ENCODE peak calls at places on chromosome 18, in five cellular contexts. E is foreskin fibroblast, U is bronchial epithelial cell, K is H7, P is GM06990. V is an unnamed sample.

GRCh38 chr18:5515007-5515744 is 28.6 kb downstream of the EPB41L3 start:
- DNase-seq in P (no peak), K (no peak), E (no peak), U (no peak), V (no peak)

GRCh38 chr18:10797882-10798281 is 272.1 kb downstream of the NAPG start:
- DNase-seq in K (peak), U (no peak), E (no peak), P (no peak), V (no peak)

GRCh38 chr18:45671366-45671765 is 52.6 kb upstream of the SLC14A1 start:
- DNase-seq in K (no peak), U (no peak), E (no peak), P (no peak), V (no peak)

GRCh38 chr18:12531747-12532146 is 124.0 kb downstream of the PRELID3A start:
- DNase-seq in K (no peak), U (no peak), E (peak), P (no peak), V (no peak)

GRCh38 chr18:73043231-73044000 is 175.6 kb upstream of the NETO1 start:
- DNase-seq in U (no peak), P (no peak), K (no peak), E (no peak), V (no peak)

GRCh38 chr18:76445741-76446232 is 49.3 kb downstream of the ZNF516 start:
- DNase-seq in U (no peak), E (peak), P (no peak), K (no peak), V (peak)

GRCh38 chr18:74963820-74964446 is 245.0 kb downstream of the PTGR3 start:
- DNase-seq in U (peak), E (peak), K (peak), P (no peak), V (no peak)

GRCh38 chr18:33928226-33928625 is 296.5 kb downstream of the NOL4 start:
- DNase-seq in K (no peak), P (no peak), U (no peak), E (peak), V (no peak)

GRCh38 chr18:7038330-7038846 is 79.2 kb downstream of the LAMA1 start:
- DNase-seq in E (peak), U (peak), K (peak), P (no peak), V (peak)

GRCh38 chr18:60534539-60534938 is 162.0 kb upstream of the MC4R start:
- DNase-seq in E (peak), P (no peak), U (peak), K (no peak), V (no peak)

GRCh38 chr18:72605350-72605749 is 61.2 kb upstream of the CBLN2 start:
- DNase-seq in K (no peak), U (no peak), E (no peak), P (no peak), V (no peak)

GRCh38 chr18:13530879-13531387 is 195.4 kb downstream of the FAM210A start:
- DNase-seq in U (peak), K (peak), P (no peak), E (peak), V (peak)

GRCh38 chr18:37452697-37453385 is 112.8 kb downstream of the CELF4 start:
- DNase-seq in K (no peak), E (peak), U (peak), P (no peak), V (no peak)

GRCh38 chr18:37394610-37394965 is 171.0 kb downstream of the CELF4 start:
- DNase-seq in E (no peak), K (no peak), P (no peak), U (no peak), V (no peak)

GRCh38 chr18:36798738-36799473 is 29.9 kb downstream of the TPGS2 start:
- DNase-seq in K (no peak), P (no peak), U (no peak), E (peak), V (no peak)

GRCh38 chr18:50720281-50720680 is 99.5 kb downstream of the MRO start:
- DNase-seq in P (no peak), U (no peak), K (no peak), E (no peak), V (no peak)

GRCh38 chr18:7904529-7904928 is 337.4 kb downstream of the PTPRM start:
- DNase-seq in K (no peak), P (no peak), E (peak), U (peak), V (no peak)

GRCh38 chr18:54983041-54983686 is 23.9 kb upstream of the CCDC68 start:
- DNase-seq in P (no peak), U (peak), K (peak), E (peak), V (no peak)

GRCh38 chr18:14965553-14965952 is 217.6 kb downstream of the ANKRD30B start:
- DNase-seq in U (no peak), E (no peak), P (no peak), K (no peak), V (no peak)

GRCh38 chr18:21191596-21192307 is 50.3 kb upstream of the GREB1L start:
- DNase-seq in U (peak), E (peak), K (peak), P (no peak), V (peak)

GRCh38 chr18:25352629-25353005 is 651 bp upstream of the ZNF521 start:
- DNase-seq in U (no peak), E (no peak), P (no peak), K (no peak), V (no peak)

GRCh38 chr18:25109484-25109883 is 242.5 kb downstream of the ZNF521 start:
- DNase-seq in P (no peak), E (peak), U (no peak), K (no peak), V (no peak)

GRCh38 chr18:36441872-36442271 is 144.4 kb downstream of the FHOD3 start:
- DNase-seq in E (peak), U (peak), P (no peak), K (no peak), V (no peak)

GRCh38 chr18:78126106-78126505 is 853.5 kb upstream of the SALL3 start:
- DNase-seq in E (no peak), P (no peak), U (no peak), K (no peak), V (no peak)

GRCh38 chr18:25283769-25284168 is 68.2 kb downstream of the ZNF521 start:
- DNase-seq in P (no peak), U (no peak), K (no peak), E (no peak), V (no peak)

GRCh38 chr18:50306944-50307343 is 19.5 kb upstream of the CXXC1 start:
- DNase-seq in U (peak), P (no peak), E (peak), K (no peak), V (peak)

GRCh38 chr18:51009071-51009470 is 20.9 kb upstream of the SMAD4 start:
- DNase-seq in P (no peak), U (peak), K (no peak), E (peak), V (no peak)

GRCh38 chr18:33115476-33115875 is 325.0 kb downstream of the CCDC178 start:
- DNase-seq in U (no peak), E (no peak), P (no peak), K (no peak), V (no peak)

GRCh38 chr18:74731097-74731496 is 133.4 kb downstream of the ZNF407 start:
- DNase-seq in K (no peak), U (no peak), P (no peak), E (peak), V (no peak)

GRCh38 chr18:11323359-11323819 is 174.0 kb upstream of the PIEZO2 start:
- DNase-seq in U (no peak), K (peak), P (no peak), E (peak), V (no peak)

GRCh38 chr18:8462651-8463185 is 146.5 kb upstream of the RAB12 start:
- DNase-seq in K (no peak), U (no peak), E (no peak), P (no peak), V (no peak)

DNA sequence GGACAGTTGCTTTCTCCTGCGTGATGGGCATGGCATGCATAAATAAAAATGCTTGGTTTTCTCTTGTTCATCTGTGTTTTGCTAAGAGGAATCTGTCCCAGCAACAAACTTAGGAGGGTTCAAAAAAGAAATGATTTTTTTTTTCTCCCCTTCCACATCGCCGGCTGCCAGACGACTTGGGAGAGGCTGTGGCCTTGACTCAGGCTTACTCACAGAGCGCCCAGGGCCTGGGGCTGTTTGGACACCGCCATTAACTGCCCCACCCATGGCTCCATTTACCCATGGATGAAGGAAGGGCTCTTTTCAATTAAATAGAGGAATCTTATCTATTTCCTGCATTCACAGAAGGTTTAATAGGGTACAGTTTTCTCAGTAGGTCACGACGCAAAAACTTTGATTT is 22.3 kb upstream of the SERPINB5 start:
- DNase-seq in P (no peak), K (no peak), E (peak), U (peak), V (no peak)
- H3K4me3 ChIP-seq in P (no peak), K (no peak), E (no peak), U (no peak), V (no peak)

DNA sequence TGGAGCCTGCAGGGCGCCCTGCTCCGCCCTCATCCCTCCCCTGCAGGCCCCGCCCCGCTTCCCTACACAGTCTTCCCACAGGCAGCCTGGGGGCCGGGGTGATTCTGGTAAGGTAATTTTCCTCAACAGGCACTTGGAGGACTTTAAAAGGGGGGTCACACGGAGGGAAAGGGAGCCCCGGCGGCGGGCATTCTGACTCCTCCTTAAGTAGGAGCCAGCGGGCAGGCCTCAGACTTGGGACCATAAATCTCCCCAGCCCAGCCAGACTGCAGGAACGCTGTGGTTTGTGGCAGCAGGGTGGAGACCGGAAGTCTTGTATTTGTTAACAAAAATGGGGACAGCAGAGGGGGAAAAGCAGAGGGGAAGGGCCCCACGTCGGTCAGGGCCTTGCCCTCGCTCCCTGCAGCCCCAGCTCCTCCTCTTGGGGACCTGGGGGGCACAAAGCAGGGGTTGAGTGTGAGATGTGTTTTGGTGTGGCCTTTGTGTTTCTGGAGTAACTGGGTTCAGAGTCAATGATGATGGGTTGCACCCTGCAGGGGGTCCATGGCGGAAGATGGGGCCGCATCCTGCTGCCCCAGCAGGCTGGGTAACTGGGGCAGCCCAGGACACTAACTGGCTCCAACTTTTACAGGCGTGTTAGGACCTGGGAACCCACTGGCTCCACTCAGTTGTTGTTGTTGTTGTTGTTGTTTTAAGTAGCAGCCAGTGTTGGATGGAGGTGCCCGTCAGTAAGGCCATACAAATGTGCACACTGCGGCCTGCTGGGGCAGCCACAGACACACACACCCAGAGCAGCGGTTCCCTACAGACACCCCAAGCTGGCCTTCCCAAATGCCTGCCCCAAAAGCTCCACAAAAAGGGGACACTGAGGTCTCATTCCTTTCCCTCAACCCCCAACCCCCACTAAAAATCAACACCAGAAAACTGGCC is 27.7 kb downstream of the SMAD7 start:
- DNase-seq in K (peak), P (no peak), U (no peak), E (peak), V (peak)
- H3K4me3 ChIP-seq in K (no peak), P (no peak), U (no peak), E (peak), V (peak)

DNA sequence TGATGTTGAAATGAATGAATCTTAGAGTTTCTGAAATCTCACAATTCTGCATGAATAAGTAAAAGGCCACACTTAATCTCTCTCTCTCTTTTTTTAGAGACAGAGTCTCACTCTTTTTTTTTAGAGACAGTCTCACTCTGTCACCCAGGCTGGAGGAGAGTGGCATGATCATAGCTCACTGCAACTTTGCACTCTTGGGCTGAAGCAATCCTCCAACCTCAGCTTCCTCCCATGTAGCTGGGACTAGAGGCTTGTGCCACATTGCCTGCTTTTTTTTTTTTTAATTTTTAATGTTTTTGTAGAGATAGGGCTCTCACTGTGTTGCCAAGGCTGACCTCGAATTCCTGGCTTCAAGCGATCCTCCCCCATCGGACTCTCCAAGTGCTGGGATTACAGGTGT is 68.9 kb upstream of the THOC1 start:
- DNase-seq in K (no peak), E (no peak), U (no peak), P (no peak), V (no peak)
- H3K4me3 ChIP-seq in K (no peak), E (no peak), U (no peak), P (no peak), V (no peak)

GRCh38 chr18:62868645-62869044 is 153.3 kb downstream of the PHLPP1 start:
- DNase-seq in E (no peak), P (no peak), K (no peak), U (no peak), V (no peak)
- H3K4me3 ChIP-seq in E (no peak), P (no peak), K (no peak), U (no peak), V (no peak)

GRCh38 chr18:79460445-79461300 is 64.9 kb downstream of the NFATC1 start:
- DNase-seq in E (no peak), P (peak), U (no peak), K (peak), V (no peak)
- H3K4me3 ChIP-seq in E (no peak), P (no peak), U (no peak), K (no peak), V (no peak)

DNA sequence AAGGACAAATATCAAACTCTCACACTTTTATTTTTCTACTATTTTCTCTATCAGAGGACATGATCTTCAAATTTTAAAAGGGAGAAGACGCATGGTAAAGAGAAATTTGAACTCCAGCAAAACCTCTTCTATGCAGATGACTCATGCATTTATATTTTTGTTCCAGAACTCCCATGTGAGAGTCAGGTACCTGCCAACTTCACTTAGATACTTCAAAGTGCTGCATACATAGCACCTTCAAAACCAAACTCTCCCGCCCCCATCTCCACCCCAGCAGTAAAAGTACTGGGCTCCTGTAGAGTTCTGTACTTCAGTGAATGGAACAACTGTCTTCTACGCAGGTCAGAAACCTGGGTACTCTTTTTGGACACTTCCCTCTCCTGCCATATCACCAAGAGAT is 398.3 kb downstream of the TGIF1 start:
- DNase-seq in E (no peak), K (no peak), U (no peak), P (no peak), V (no peak)
- H3K4me3 ChIP-seq in E (no peak), K (no peak), U (no peak), P (no peak), V (no peak)

DNA sequence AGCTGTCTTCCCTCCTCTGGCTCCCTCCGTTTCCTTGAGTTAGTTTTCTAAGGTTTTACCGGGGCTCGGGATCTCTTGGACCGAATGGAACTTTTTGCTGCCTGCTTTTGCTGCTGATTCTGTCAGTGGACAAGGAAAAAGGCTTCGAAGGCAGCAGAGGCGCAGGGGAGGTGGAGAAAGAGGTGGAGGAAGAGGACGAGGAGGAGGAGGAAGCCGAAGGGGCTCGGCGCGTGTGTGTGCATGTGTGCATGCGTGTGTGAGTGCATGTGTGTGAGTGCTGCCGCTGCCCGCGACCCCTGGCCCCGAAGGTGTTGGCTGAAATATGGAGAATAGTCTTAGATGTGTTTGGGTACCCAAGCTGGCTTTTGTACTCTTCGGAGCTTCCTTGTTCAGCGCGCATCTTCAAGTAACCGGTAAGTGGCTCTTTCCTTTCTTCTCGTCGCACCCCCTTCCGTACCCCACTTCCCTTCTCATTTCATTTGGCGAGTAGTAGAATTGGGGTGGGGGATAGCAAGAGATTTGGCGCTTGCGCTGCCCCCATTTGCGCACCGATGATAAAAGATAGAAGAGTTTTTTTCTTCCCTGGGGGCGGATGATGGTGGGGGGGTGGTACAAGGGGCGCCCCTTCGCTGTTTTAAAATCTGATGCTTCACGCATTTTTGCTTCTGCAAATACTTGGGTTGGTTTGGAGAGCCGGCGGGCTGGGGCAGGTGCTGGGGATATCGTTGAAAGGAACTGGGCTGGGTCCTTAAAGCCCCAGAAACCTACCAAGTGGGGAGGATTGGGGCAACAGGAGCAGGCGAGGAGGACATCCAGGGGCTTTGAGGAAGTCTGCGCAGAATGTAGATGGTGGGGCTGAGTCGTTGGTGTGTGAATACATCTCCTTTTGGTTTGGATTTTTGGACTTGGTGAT is 725 bp downstream of the DCC start:
- DNase-seq in U (no peak), P (no peak), E (peak), K (peak), V (peak)
- H3K4me3 ChIP-seq in U (no peak), P (no peak), E (peak), K (peak), V (peak)

DNA sequence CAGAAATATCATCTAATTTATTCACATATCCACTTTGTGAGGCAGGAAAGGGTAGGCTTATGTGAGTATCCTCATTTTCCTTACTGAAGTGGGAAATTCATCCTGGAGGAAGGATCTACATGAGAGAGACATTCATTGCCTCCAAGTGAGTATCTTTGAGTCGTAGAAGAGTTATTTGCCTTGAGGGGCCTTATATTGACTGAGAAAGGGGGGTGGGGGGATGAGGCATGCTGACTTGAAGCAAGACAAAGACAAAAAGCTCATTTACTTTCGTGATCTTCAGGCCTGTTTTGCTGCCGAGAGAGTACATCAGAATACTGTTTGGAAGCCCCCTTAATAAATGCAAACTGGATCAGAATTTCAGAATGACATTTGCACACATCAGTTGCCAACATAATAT is 17.6 kb upstream of the NEDD4L start:
- DNase-seq in K (peak), U (no peak), E (no peak), P (no peak), V (no peak)
- H3K4me3 ChIP-seq in K (no peak), U (no peak), E (no peak), P (no peak), V (no peak)